ENCODE peak calls at places on chromosome 11, in seven cellular contexts. G, Z, M, D, E, I and F are unnamed samples.

GRCh38 chr11:110050201-110050506 is 43.0 kb upstream of the ZC3H12C start:
- DNase-seq in Z (no peak), D (no peak), E (no peak), M (no peak), G (no peak), I (no peak), F (no peak)

GRCh38 chr11:119195680-119196079 is 10.4 kb downstream of the NHERF4 start:
- DNase-seq in E (no peak), G (peak; percentile 69), D (peak; percentile 92), I (no peak), M (peak; percentile 66), Z (no peak), F (no peak)

GRCh38 chr11:115476463-115477286 is 27.5 kb downstream of the CADM1 start:
- DNase-seq in I (no peak), E (no peak), D (no peak), Z (no peak), G (no peak), M (no peak), F (no peak)

GRCh38 chr11:44997566-44997965 is 46.9 kb upstream of the TP53I11 start:
- DNase-seq in Z (no peak), M (no peak), D (no peak), E (no peak), I (no peak), G (no peak), F (no peak)

GRCh38 chr11:102783720-102784119 is 3.3 kb upstream of the MMP10 start:
- DNase-seq in G (no peak), Z (no peak), E (no peak), D (no peak), M (no peak), I (no peak), F (no peak)

GRCh38 chr11:76200006-76200940 is 6.0 kb downstream of the WNT11 start:
- DNase-seq in G (no peak), D (no peak), M (no peak), I (no peak), E (no peak), Z (no peak), F (no peak)

GRCh38 chr11:67656278-67656922 is 5.9 kb upstream of the ACY3 start:
- DNase-seq in I (no peak), M (no peak), D (peak; percentile 3), E (no peak), G (peak; percentile 17), Z (no peak), F (no peak)

GRCh38 chr11:86050310-86050709 is 18.6 kb downstream of the PICALM start:
- DNase-seq in I (no peak), M (no peak), D (no peak), Z (no peak), E (no peak), G (no peak), F (no peak)

GRCh38 chr11:34466802-34467488 is 28.2 kb downstream of the CAT start:
- DNase-seq in Z (no peak), E (no peak), I (no peak), D (no peak), G (peak; percentile 3), M (no peak), F (no peak)

GRCh38 chr11:36508743-36509142 is 1.3 kb downstream of the TRAF6 start:
- DNase-seq in I (no peak), Z (no peak), G (no peak), M (no peak), D (no peak), E (no peak), F (no peak)

GRCh38 chr11:69497221-69497787 is 15.8 kb downstream of the LINC01488 start:
- DNase-seq in G (peak; percentile 96), E (no peak), Z (no peak), D (peak; percentile 87), M (peak; percentile 47), I (peak; percentile 97), F (no peak)

GRCh38 chr11:20156280-20156875 is 3.9 kb downstream of the DBX1 start:
- DNase-seq in Z (peak; percentile 49), G (no peak), M (peak; percentile 42), I (no peak), D (peak; percentile 74), E (no peak), F (peak; percentile 53)

GRCh38 chr11:125494601-125494986 is 1.5 kb downstream of the FEZ1 start:
- DNase-seq in D (no peak), I (no peak), G (no peak), M (no peak), Z (no peak), E (no peak), F (no peak)

GRCh38 chr11:67276821-67277230 is 10.6 kb downstream of the GRK2 start:
- DNase-seq in Z (no peak), E (peak; percentile 9), D (no peak), M (peak; percentile 65), G (peak; percentile 33), I (no peak), F (peak; percentile 83)

GRCh38 chr11:77821349-77821851 is 456 bp downstream of the AAMDC start:
- DNase-seq in Z (peak; percentile 4), E (no peak), D (peak; percentile 14), G (peak; percentile 51), I (peak; percentile 38), M (peak; percentile 27), F (peak; percentile 3)

GRCh38 chr11:122578168-122578825 is 77.2 kb upstream of the UBASH3B start:
- DNase-seq in G (no peak), M (no peak), E (no peak), Z (no peak), I (no peak), D (no peak), F (no peak)

GRCh38 chr11:95450547-95451123 is 219.6 kb upstream of the SESN3 start:
- DNase-seq in M (no peak), Z (no peak), G (peak; percentile 74), E (no peak), I (no peak), D (no peak), F (no peak)

GRCh38 chr11:119175493-119176077 is 7.1 kb downstream of the NLRX1 start:
- DNase-seq in Z (no peak), G (peak; percentile 27), E (no peak), D (no peak), M (no peak), I (peak; percentile 41), F (no peak)

GRCh38 chr11:85961930-85962363 is 106.8 kb downstream of the CCDC83 start:
- DNase-seq in G (peak; percentile 89), I (peak; percentile 24), Z (no peak), M (no peak), D (no peak), E (no peak), F (no peak)

GRCh38 chr11:72812968-72813739 is 1.1 kb upstream of the ATG16L2 start:
- DNase-seq in D (peak; percentile 70), E (peak; percentile 53), I (peak; percentile 74), M (peak; percentile 71), G (peak; percentile 61), Z (peak; percentile 77), F (peak; percentile 70)

GRCh38 chr11:105968021-105968697 is 53.9 kb downstream of the MSANTD4 start:
- DNase-seq in I (peak; percentile 6), Z (no peak), G (peak; percentile 12), M (no peak), E (no peak), D (no peak), F (no peak)

GRCh38 chr11:86565787-86566186 is 106.6 kb downstream of the ME3 start:
- DNase-seq in E (no peak), I (no peak), G (no peak), Z (no peak), D (no peak), M (no peak), F (no peak)

GRCh38 chr11:46471943-46472661 is 80.5 kb upstream of the CHRM4 start:
- DNase-seq in E (no peak), I (no peak), Z (no peak), M (no peak), D (no peak), G (no peak), F (no peak)

GRCh38 chr11:36750349-36750748 is 152.3 kb upstream of the RAG2 start:
- DNase-seq in E (no peak), Z (no peak), I (no peak), D (peak; percentile 10), M (no peak), G (no peak), F (no peak)

GRCh38 chr11:115930276-115930675 is 426.1 kb upstream of the CADM1 start:
- DNase-seq in G (no peak), I (no peak), D (no peak), M (no peak), E (no peak), Z (no peak), F (no peak)

GRCh38 chr11:64378335-64378884 is 19.4 kb downstream of the RPS6KA4 start:
- DNase-seq in Z (no peak), I (no peak), G (peak; percentile 29), D (no peak), M (no peak), E (no peak), F (no peak)